ENCODE peak calls at places on chromosomes 12 and 14, in six cellular contexts. A, T, D, M, L and I are unnamed samples.

GRCh38 chr14:68794130-68794855 is 1.4 kb upstream of the ZFP36L1 start:
- DNase-seq in L (peak), D (peak), T (peak), M (peak), A (peak), I (peak)

GRCh38 chr14:72535485-72535884 is 358.4 kb downstream of the DPF3 start:
- DNase-seq in A (no peak), M (no peak), L (no peak), T (no peak), D (no peak), I (no peak)

GRCh38 chr12:21971344-21971743 is 30.1 kb upstream of the ABCC9 start:
- DNase-seq in T (peak), D (no peak), L (no peak), A (no peak), M (no peak), I (peak)

GRCh38 chr12:78338054-78338785 is 507.5 kb downstream of the NAV3 start:
- DNase-seq in M (no peak), D (no peak), T (no peak), L (no peak), A (no peak), I (no peak)

GRCh38 chr14:68089146-68089715 is 269.7 kb downstream of the RAD51B start:
- DNase-seq in L (no peak), M (no peak), T (peak), A (no peak), D (no peak), I (no peak)

GRCh38 chr12:123714302-123714627 is 2.1 kb downstream of the ATP6V0A2 start:
- DNase-seq in L (no peak), T (no peak), A (no peak), M (no peak), D (no peak), I (no peak)

GRCh38 chr12:72444566-72444965 is 172.4 kb downstream of the TRHDE start:
- DNase-seq in D (no peak), L (no peak), T (no peak), A (no peak), M (no peak), I (no peak)

GRCh38 chr14:73591690-73592448 is at the start of gene ACOT4:
- DNase-seq in D (peak), A (no peak), L (no peak), M (peak), T (peak), I (peak)

GRCh38 chr12:45879363-45879895 is 110.9 kb downstream of the SCAF11 start:
- DNase-seq in A (no peak), D (no peak), L (no peak), T (no peak), M (no peak), I (no peak)